ENCODE peak calls at places on chromosome 1, in seven cellular contexts. A, J, D, R, H, Y and Z are unnamed samples.

GRCh38 chr1:20233394-20233793 is 47.1 kb upstream of the PLA2G2C start:
- DNase-seq in A (no peak), J (no peak), D (peak; percentile 46), R (no peak), H (no peak), Y (no peak), Z (no peak)

GRCh38 chr1:205261946-205262668 is 34.4 kb downstream of the TMCC2 start:
- DNase-seq in A (no peak), J (no peak), D (no peak), R (no peak), H (peak; percentile 55), Y (no peak), Z (no peak)

GRCh38 chr1:48107516-48107915 is 110.3 kb upstream of the TRABD2B start:
- DNase-seq in A (no peak), J (no peak), D (no peak), R (no peak), H (no peak), Y (no peak), Z (no peak)

GRCh38 chr1:167291539-167292195 is 71.0 kb downstream of the POU2F1 start:
- DNase-seq in A (no peak), J (no peak), D (no peak), R (no peak), H (no peak), Y (no peak), Z (no peak)

GRCh38 chr1:182259229-182259872 is 132.2 kb downstream of the GLUL start:
- DNase-seq in A (no peak), J (peak; percentile 54), D (no peak), R (no peak), H (peak; percentile 47), Y (peak; percentile 55), Z (no peak)

GRCh38 chr1:204623365-204623893 is 62.1 kb downstream of the LRRN2 start:
- DNase-seq in A (peak; percentile 4), J (peak; percentile 28), D (no peak), R (peak; percentile 57), H (peak; percentile 36), Y (peak; percentile 53), Z (peak; percentile 45)

GRCh38 chr1:206455681-206456344 is 14.5 kb upstream of the IKBKE start:
- DNase-seq in A (no peak), J (no peak), D (no peak), R (peak; percentile 75), H (no peak), Y (no peak), Z (no peak)

GRCh38 chr1:85135456-85135798 is 65.4 kb downstream of the SYDE2 start:
- DNase-seq in A (no peak), J (peak; percentile 22), D (no peak), R (no peak), H (no peak), Y (no peak), Z (no peak)

GRCh38 chr1:94725566-94725965 is 94.6 kb upstream of the SLC44A3 start:
- DNase-seq in A (no peak), J (no peak), D (no peak), R (no peak), H (no peak), Y (no peak), Z (no peak)

GRCh38 chr1:37657620-37658412 is 23.1 kb upstream of the RSPO1 start:
- DNase-seq in A (no peak), J (no peak), D (no peak), R (no peak), H (no peak), Y (no peak), Z (no peak)

GRCh38 chr1:109762821-109763645 is 690 bp downstream of the EPS8L3 start:
- DNase-seq in A (peak; percentile 67), J (peak; percentile 68), D (no peak), R (no peak), H (peak; percentile 68), Y (peak; percentile 47), Z (no peak)

GRCh38 chr1:86756062-86756406 is 51.7 kb downstream of the SH3GLB1 start:
- DNase-seq in A (no peak), J (no peak), D (no peak), R (no peak), H (no peak), Y (no peak), Z (no peak)

GRCh38 chr1:2188336-2188735 is 6.2 kb downstream of the FAAP20 start:
- DNase-seq in A (no peak), J (no peak), D (no peak), R (no peak), H (no peak), Y (no peak), Z (no peak)

GRCh38 chr1:246809473-246809872 is 85.3 kb downstream of the SCCPDH start:
- DNase-seq in A (no peak), J (no peak), D (no peak), R (no peak), H (no peak), Y (no peak), Z (no peak)
- TF ChIP-seq CTCF in A (peak; percentile 8), J (no peak), D (no peak), R (no peak), H (no peak), Y (no peak), Z (no peak)

GRCh38 chr1:243470492-243470891 is 214.7 kb downstream of the SDCCAG8 start:
- DNase-seq in A (no peak), J (no peak), D (no peak), R (no peak), H (no peak), Y (no peak), Z (no peak)
- TF ChIP-seq CTCF in A (no peak), J (no peak), D (no peak), R (no peak), H (no peak), Y (no peak), Z (no peak)

GRCh38 chr1:153626477-153626928 is 802 bp downstream of the S100A13 start:
- DNase-seq in A (no peak), J (no peak), D (no peak), R (no peak), H (no peak), Y (no peak), Z (no peak)

GRCh38 chr1:153627797-153628626 is at the start of gene S100A1:
- DNase-seq in A (no peak), J (no peak), D (no peak), R (no peak), H (no peak), Y (no peak), Z (no peak)

GRCh38 chr1:153628638-153629342 is 556 bp downstream of the S100A1 start:
- DNase-seq in A (no peak), J (no peak), D (no peak), R (no peak), H (no peak), Y (no peak), Z (no peak)

GRCh38 chr1:153624965-153625611 is 2.2 kb downstream of the S100A13 start:
- DNase-seq in A (no peak), J (no peak), D (no peak), R (no peak), H (no peak), Y (no peak), Z (no peak)

GRCh38 chr1:153626929-153627796 is at the start of gene S100A13:
- DNase-seq in A (peak; percentile 92), J (peak; percentile 75), D (peak; percentile 69), R (peak; percentile 97), H (peak; percentile 92), Y (peak; percentile 71), Z (peak; percentile 94)
- TF ChIP-seq CTCF in A (peak; percentile 78), J (peak; percentile 69), D (peak; percentile 66), R (peak; percentile 77), H (peak; percentile 60), Y (peak; percentile 63), Z (peak; percentile 78)

DNA sequence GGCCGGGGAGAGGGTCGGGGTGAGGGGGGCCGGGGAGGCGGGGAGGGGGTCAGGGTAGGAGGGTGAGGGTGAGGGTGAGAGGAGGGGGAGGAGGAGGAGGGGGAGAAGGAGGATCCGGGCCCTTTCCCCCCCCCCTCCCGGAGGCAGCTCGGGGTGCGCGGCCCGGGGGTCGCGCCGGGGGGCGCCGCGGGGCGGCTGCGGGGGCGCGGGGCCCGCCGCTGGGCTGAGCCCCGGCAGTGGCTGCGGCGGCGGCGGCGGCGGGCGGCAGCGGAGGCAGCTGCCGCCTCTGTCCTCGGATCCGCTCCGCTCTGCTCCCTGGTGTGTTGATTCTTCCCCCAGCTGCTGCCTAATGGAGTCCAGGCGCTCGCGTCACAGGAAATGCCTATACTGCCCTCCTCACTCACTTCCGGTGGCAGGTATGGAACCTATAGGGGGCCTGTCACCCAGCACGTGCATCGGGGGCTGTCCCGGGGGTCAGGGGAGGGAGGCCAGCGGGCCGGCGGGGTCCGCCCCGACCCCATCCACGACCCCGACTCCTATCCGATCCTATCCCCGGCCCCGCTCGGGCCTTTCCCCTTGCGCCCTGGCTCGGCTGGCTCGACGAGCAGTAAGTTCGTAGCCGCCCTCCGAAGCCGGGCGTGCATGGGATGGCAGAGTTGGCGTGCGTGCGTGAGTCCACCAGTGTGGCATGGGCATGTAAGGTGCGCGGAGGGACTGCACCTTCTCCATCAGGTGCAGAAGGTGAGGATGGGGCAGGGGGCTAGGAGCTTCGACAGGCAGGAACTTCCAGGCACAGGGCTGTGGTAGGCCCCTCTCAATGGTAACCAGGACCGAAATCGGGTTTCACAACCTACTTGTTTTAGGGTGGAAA is at the start of gene WDR26:
- DNase-seq in A (no peak), J (peak; percentile 90), D (peak; percentile 94), R (peak; percentile 93), H (peak; percentile 65), Y (peak; percentile 87), Z (peak; percentile 86)
- TF ChIP-seq CTCF in A (peak; percentile 13), J (no peak), D (no peak), R (no peak), H (no peak), Y (no peak), Z (no peak)

GRCh38 chr1:228002792-228003191 is 4.0 kb upstream of the WNT3A start:
- DNase-seq in A (no peak), J (no peak), D (no peak), R (no peak), H (no peak), Y (no peak), Z (no peak)

GRCh38 chr1:228005511-228006033 is 1.2 kb upstream of the WNT3A start:
- DNase-seq in A (no peak), J (no peak), D (peak; percentile 22), R (no peak), H (no peak), Y (no peak), Z (no peak)

GRCh38 chr1:228003461-228004330 is 3.1 kb upstream of the WNT3A start:
- DNase-seq in A (no peak), J (no peak), D (peak; percentile 7), R (no peak), H (no peak), Y (no peak), Z (no peak)

GRCh38 chr1:228004887-228005462 is 1.8 kb upstream of the WNT3A start:
- DNase-seq in A (no peak), J (no peak), D (no peak), R (no peak), H (no peak), Y (no peak), Z (no peak)

DNA sequence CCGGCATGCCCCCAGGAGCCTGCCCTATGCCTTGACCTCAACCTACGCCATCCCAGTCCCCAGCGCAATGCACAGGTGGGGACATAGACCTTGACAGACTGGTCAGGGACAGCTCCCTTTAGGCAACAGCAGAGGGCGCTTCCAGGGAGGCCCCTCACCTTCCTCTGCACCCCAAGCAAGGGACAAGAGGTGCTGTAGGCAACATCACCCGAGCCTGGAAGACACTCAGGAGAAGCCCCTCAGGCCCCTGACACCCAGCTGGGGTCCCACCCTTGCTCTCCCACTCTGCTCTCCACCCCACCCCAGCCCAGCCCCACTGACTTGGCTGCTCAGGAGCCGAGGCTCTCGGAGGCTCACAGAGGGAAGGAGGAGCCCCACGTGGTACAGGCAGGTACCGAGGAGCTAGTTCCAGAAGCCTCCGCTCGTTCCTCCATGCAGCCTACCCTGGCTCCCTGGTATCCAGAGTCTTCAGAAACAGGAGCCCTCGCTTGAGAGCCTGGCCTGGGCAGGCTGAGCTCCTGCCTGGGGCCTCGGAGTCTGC is 2.4 kb upstream of the WNT3A start:
- DNase-seq in A (no peak), J (peak; percentile 11), D (peak; percentile 76), R (peak; percentile 47), H (no peak), Y (no peak), Z (peak; percentile 26)
- TF ChIP-seq CTCF in A (peak; percentile 37), J (no peak), D (peak; percentile 61), R (peak; percentile 61), H (no peak), Y (no peak), Z (peak; percentile 35)